ENCODE peak calls at places on chromosomes 3 and 15, in eight cellular contexts. One of them, this sample, is unnamed.

GRCh38 chr3:4356642-4357041 is 53.5 kb downstream of the SETMAR start:
- DNase-seq in HTR-8/SVneo: no peak
- DNase-seq in pancreas: no peak
- DNase-seq in stimulated activated naive CD8-positive, alpha-beta T cell treated with anti-CD3 and anti-CD28 coated beads, Interleukin-15, Interleukin-2, amounts not matched to agents 100 U/mL and 50 U/mL, for 24 hours: no peak
- DNase-seq in body of pancreas: no peak
- DNase-seq in erythroblast: no peak
- DNase-seq in GM18507: no peak
- DNase-seq in effector CD4-positive, alpha-beta T cell: no peak
- DNase-seq in this sample: no peak

GRCh38 chr3:141112686-141113255 is 61.6 kb downstream of the SPSB4 start:
- DNase-seq in HTR-8/SVneo: no peak
- DNase-seq in pancreas: no peak
- DNase-seq in stimulated activated naive CD8-positive, alpha-beta T cell treated with anti-CD3 and anti-CD28 coated beads, Interleukin-15, Interleukin-2, amounts not matched to agents 100 U/mL and 50 U/mL, for 24 hours: no peak
- DNase-seq in body of pancreas: no peak
- DNase-seq in erythroblast: no peak
- DNase-seq in GM18507: no peak
- DNase-seq in effector CD4-positive, alpha-beta T cell: no peak
- DNase-seq in this sample: no peak

GRCh38 chr15:68729789-68730201 is 90.9 kb downstream of the ANP32A start:
- DNase-seq in HTR-8/SVneo: no peak
- DNase-seq in pancreas: no peak
- DNase-seq in stimulated activated naive CD8-positive, alpha-beta T cell treated with anti-CD3 and anti-CD28 coated beads, Interleukin-15, Interleukin-2, amounts not matched to agents 100 U/mL and 50 U/mL, for 24 hours: no peak
- DNase-seq in body of pancreas: no peak
- DNase-seq in erythroblast: no peak
- DNase-seq in GM18507: no peak
- DNase-seq in effector CD4-positive, alpha-beta T cell: no peak
- DNase-seq in this sample: no peak

GRCh38 chr3:140573011-140573410 is 104.9 kb upstream of the TRIM42 start:
- DNase-seq in HTR-8/SVneo: no peak
- DNase-seq in pancreas: no peak
- DNase-seq in stimulated activated naive CD8-positive, alpha-beta T cell treated with anti-CD3 and anti-CD28 coated beads, Interleukin-15, Interleukin-2, amounts not matched to agents 100 U/mL and 50 U/mL, for 24 hours: no peak
- DNase-seq in body of pancreas: peak; percentile 14
- DNase-seq in erythroblast: no peak
- DNase-seq in GM18507: no peak
- DNase-seq in effector CD4-positive, alpha-beta T cell: no peak
- DNase-seq in this sample: no peak

GRCh38 chr3:42747581-42747980 is 25.5 kb downstream of the CCDC13 start:
- DNase-seq in HTR-8/SVneo: no peak
- DNase-seq in pancreas: no peak
- DNase-seq in stimulated activated naive CD8-positive, alpha-beta T cell treated with anti-CD3 and anti-CD28 coated beads, Interleukin-15, Interleukin-2, amounts not matched to agents 100 U/mL and 50 U/mL, for 24 hours: no peak
- DNase-seq in body of pancreas: no peak
- DNase-seq in erythroblast: no peak
- DNase-seq in GM18507: no peak
- DNase-seq in effector CD4-positive, alpha-beta T cell: peak; percentile 13
- DNase-seq in this sample: no peak

GRCh38 chr3:190117995-190118394 is 2.7 kb downstream of the P3H2 start:
- DNase-seq in HTR-8/SVneo: no peak
- DNase-seq in pancreas: no peak
- DNase-seq in stimulated activated naive CD8-positive, alpha-beta T cell treated with anti-CD3 and anti-CD28 coated beads, Interleukin-15, Interleukin-2, amounts not matched to agents 100 U/mL and 50 U/mL, for 24 hours: no peak
- DNase-seq in body of pancreas: no peak
- DNase-seq in erythroblast: no peak
- DNase-seq in GM18507: no peak
- DNase-seq in effector CD4-positive, alpha-beta T cell: no peak
- DNase-seq in this sample: no peak

GRCh38 chr15:93861956-93862741 is 369.2 kb upstream of the MCTP2 start:
- DNase-seq in HTR-8/SVneo: no peak
- DNase-seq in pancreas: no peak
- DNase-seq in stimulated activated naive CD8-positive, alpha-beta T cell treated with anti-CD3 and anti-CD28 coated beads, Interleukin-15, Interleukin-2, amounts not matched to agents 100 U/mL and 50 U/mL, for 24 hours: no peak
- DNase-seq in body of pancreas: no peak
- DNase-seq in erythroblast: no peak
- DNase-seq in GM18507: no peak
- DNase-seq in effector CD4-positive, alpha-beta T cell: no peak
- DNase-seq in this sample: no peak

GRCh38 chr15:58432421-58432820 is 630 bp downstream of the LIPC start:
- DNase-seq in HTR-8/SVneo: no peak
- DNase-seq in pancreas: no peak
- DNase-seq in stimulated activated naive CD8-positive, alpha-beta T cell treated with anti-CD3 and anti-CD28 coated beads, Interleukin-15, Interleukin-2, amounts not matched to agents 100 U/mL and 50 U/mL, for 24 hours: no peak
- DNase-seq in body of pancreas: no peak
- DNase-seq in erythroblast: no peak
- DNase-seq in GM18507: no peak
- DNase-seq in effector CD4-positive, alpha-beta T cell: no peak
- DNase-seq in this sample: no peak

GRCh38 chr3:44957986-44958385 is 18.0 kb downstream of the ZDHHC3 start:
- DNase-seq in HTR-8/SVneo: no peak
- DNase-seq in pancreas: no peak
- DNase-seq in stimulated activated naive CD8-positive, alpha-beta T cell treated with anti-CD3 and anti-CD28 coated beads, Interleukin-15, Interleukin-2, amounts not matched to agents 100 U/mL and 50 U/mL, for 24 hours: no peak
- DNase-seq in body of pancreas: no peak
- DNase-seq in erythroblast: no peak
- DNase-seq in GM18507: no peak
- DNase-seq in effector CD4-positive, alpha-beta T cell: no peak
- DNase-seq in this sample: no peak

GRCh38 chr15:99123706-99124451 is 19.0 kb downstream of the SYNM start:
- DNase-seq in HTR-8/SVneo: peak; percentile 87
- DNase-seq in pancreas: peak; percentile 74
- DNase-seq in stimulated activated naive CD8-positive, alpha-beta T cell treated with anti-CD3 and anti-CD28 coated beads, Interleukin-15, Interleukin-2, amounts not matched to agents 100 U/mL and 50 U/mL, for 24 hours: no peak
- DNase-seq in body of pancreas: peak; percentile 85
- DNase-seq in erythroblast: no peak
- DNase-seq in GM18507: no peak
- DNase-seq in effector CD4-positive, alpha-beta T cell: no peak
- DNase-seq in this sample: peak; percentile 46

GRCh38 chr3:183857863-183858262 is 26.8 kb downstream of the PARL start:
- DNase-seq in HTR-8/SVneo: no peak
- DNase-seq in pancreas: no peak
- DNase-seq in stimulated activated naive CD8-positive, alpha-beta T cell treated with anti-CD3 and anti-CD28 coated beads, Interleukin-15, Interleukin-2, amounts not matched to agents 100 U/mL and 50 U/mL, for 24 hours: no peak
- DNase-seq in body of pancreas: no peak
- DNase-seq in erythroblast: no peak
- DNase-seq in GM18507: no peak
- DNase-seq in effector CD4-positive, alpha-beta T cell: no peak
- DNase-seq in this sample: no peak

GRCh38 chr3:73530030-73530411 is 94.7 kb downstream of the PDZRN3 start:
- DNase-seq in HTR-8/SVneo: no peak
- DNase-seq in pancreas: no peak
- DNase-seq in stimulated activated naive CD8-positive, alpha-beta T cell treated with anti-CD3 and anti-CD28 coated beads, Interleukin-15, Interleukin-2, amounts not matched to agents 100 U/mL and 50 U/mL, for 24 hours: no peak
- DNase-seq in body of pancreas: no peak
- DNase-seq in erythroblast: no peak
- DNase-seq in GM18507: no peak
- DNase-seq in effector CD4-positive, alpha-beta T cell: no peak
- DNase-seq in this sample: no peak

GRCh38 chr3:176987901-176988300 is 209.4 kb downstream of the TBL1XR1 start:
- DNase-seq in HTR-8/SVneo: no peak
- DNase-seq in pancreas: no peak
- DNase-seq in stimulated activated naive CD8-positive, alpha-beta T cell treated with anti-CD3 and anti-CD28 coated beads, Interleukin-15, Interleukin-2, amounts not matched to agents 100 U/mL and 50 U/mL, for 24 hours: no peak
- DNase-seq in body of pancreas: no peak
- DNase-seq in erythroblast: no peak
- DNase-seq in GM18507: no peak
- DNase-seq in effector CD4-positive, alpha-beta T cell: no peak
- DNase-seq in this sample: no peak

GRCh38 chr15:52247032-52247431 is 48.6 kb downstream of the MYO5C start:
- DNase-seq in HTR-8/SVneo: no peak
- DNase-seq in pancreas: no peak
- DNase-seq in stimulated activated naive CD8-positive, alpha-beta T cell treated with anti-CD3 and anti-CD28 coated beads, Interleukin-15, Interleukin-2, amounts not matched to agents 100 U/mL and 50 U/mL, for 24 hours: no peak
- DNase-seq in body of pancreas: no peak
- DNase-seq in erythroblast: no peak
- DNase-seq in GM18507: no peak
- DNase-seq in effector CD4-positive, alpha-beta T cell: no peak
- DNase-seq in this sample: no peak

GRCh38 chr15:78070049-78070698 is 7.3 kb downstream of the TBC1D2B start:
- DNase-seq in HTR-8/SVneo: no peak
- DNase-seq in pancreas: no peak
- DNase-seq in stimulated activated naive CD8-positive, alpha-beta T cell treated with anti-CD3 and anti-CD28 coated beads, Interleukin-15, Interleukin-2, amounts not matched to agents 100 U/mL and 50 U/mL, for 24 hours: peak; percentile 58
- DNase-seq in body of pancreas: no peak
- DNase-seq in erythroblast: no peak
- DNase-seq in GM18507: no peak
- DNase-seq in effector CD4-positive, alpha-beta T cell: peak; percentile 23
- DNase-seq in this sample: no peak